ENCODE peak calls at places on chromosomes 16 and 17, in nine cellular contexts. F is cardiac muscle cell, B is lower leg skin, M is BJ, A is ovary, K is retinal pigment epithelial cell, X is testis, V is breast epithelium, W is brain microvascular endothelial cell. S is an unnamed sample.
A peak's percentile ranks its signal among the peaks of the same experiment; 100 is the strongest.

GRCh38 chr17:47286198-47286914 is 32.7 kb downstream of the ITGB3 start:
- DNase-seq in B (no peak), M (no peak), K (no peak), V (no peak), F (no peak), X (no peak), A (no peak), W (peak; percentile 42), S (no peak)

GRCh38 chr17:79002796-79003593 is 6.6 kb downstream of the CANT1 start:
- DNase-seq in A (peak; percentile 5), M (no peak), W (no peak), F (no peak), B (no peak), X (peak; percentile 12), V (no peak), K (no peak), S (no peak)

GRCh38 chr16:57884655-57885133 is 82.4 kb upstream of the KIFC3 start:
- DNase-seq in F (no peak), A (no peak), K (no peak), V (no peak), X (no peak), W (no peak), B (no peak), M (no peak), S (no peak)

GRCh38 chr17:79393358-79394038 is 217.4 kb downstream of the RBFOX3 start:
- DNase-seq in W (peak; percentile 61), K (no peak), V (peak; percentile 57), M (no peak), B (peak; percentile 65), X (peak; percentile 89), F (peak; percentile 91), A (peak; percentile 65), S (peak; percentile 6)

GRCh38 chr17:19278729-19279128 is 41.6 kb downstream of the EPN2 start:
- DNase-seq in X (no peak), M (no peak), W (no peak), V (no peak), K (no peak), B (no peak), F (no peak), A (no peak), S (no peak)

GRCh38 chr17:78517421-78517820 is 59.8 kb downstream of the DNAH17 start:
- DNase-seq in B (no peak), F (no peak), X (no peak), M (no peak), A (no peak), K (no peak), W (no peak), V (no peak), S (no peak)

GRCh38 chr16:50315346-50315997 is 49.1 kb downstream of the ADCY7 start:
- DNase-seq in K (no peak), M (no peak), F (no peak), B (no peak), W (no peak), X (no peak), A (peak; percentile 6), V (peak; percentile 14), S (no peak)

GRCh38 chr17:64255764-64256163 is 7.3 kb downstream of the TEX2 start:
- DNase-seq in W (no peak), V (no peak), M (no peak), B (no peak), F (no peak), A (no peak), K (no peak), X (no peak), S (no peak)

GRCh38 chr16:69890114-69890890 is 60.8 kb upstream of the CLEC18A start:
- DNase-seq in B (peak; percentile 76), M (peak; percentile 44), A (peak; percentile 19), X (peak; percentile 52), K (peak; percentile 73), W (no peak), V (peak; percentile 76), F (peak; percentile 65), S (no peak)

GRCh38 chr17:59094921-59095530 is 11.7 kb downstream of the TRIM37 start:
- DNase-seq in W (peak; percentile 24), A (no peak), M (no peak), X (no peak), V (no peak), B (no peak), F (no peak), K (no peak), S (no peak)

GRCh38 chr17:73632513-73632912 is 11.7 kb downstream of the SDK2 start:
- DNase-seq in A (no peak), F (no peak), X (no peak), M (no peak), W (no peak), B (no peak), K (no peak), V (no peak), S (no peak)

GRCh38 chr17:69414408-69415274 is at the start of gene MAP2K6:
- DNase-seq in W (peak; percentile 72), M (peak; percentile 19), A (peak; percentile 64), V (peak; percentile 60), B (peak; percentile 74), F (peak; percentile 84), K (no peak), X (peak; percentile 93), S (no peak)

GRCh38 chr17:46002311-46002972 is 3.4 kb downstream of the STH start:
- DNase-seq in K (no peak), M (no peak), V (peak; percentile 57), A (peak; percentile 51), X (peak; percentile 84), W (peak; percentile 59), B (peak; percentile 70), F (peak; percentile 77), S (peak; percentile 16)

GRCh38 chr16:69443809-69444611 is 19.6 kb downstream of the CYB5B start:
- DNase-seq in W (peak; percentile 18), B (peak; percentile 56), F (no peak), V (no peak), K (no peak), M (no peak), A (peak; percentile 32), X (peak; percentile 22), S (no peak)

GRCh38 chr17:39563476-39563875 is 44.2 kb downstream of the NEUROD2 start:
- DNase-seq in A (no peak), V (no peak), M (no peak), X (peak; percentile 17), W (no peak), B (no peak), K (no peak), F (no peak), S (no peak)

GRCh38 chr17:41490022-41490421 is 312 bp upstream of the KRT36 start:
- DNase-seq in K (no peak), M (no peak), W (no peak), F (no peak), X (no peak), V (no peak), B (no peak), A (no peak), S (no peak)

DNA sequence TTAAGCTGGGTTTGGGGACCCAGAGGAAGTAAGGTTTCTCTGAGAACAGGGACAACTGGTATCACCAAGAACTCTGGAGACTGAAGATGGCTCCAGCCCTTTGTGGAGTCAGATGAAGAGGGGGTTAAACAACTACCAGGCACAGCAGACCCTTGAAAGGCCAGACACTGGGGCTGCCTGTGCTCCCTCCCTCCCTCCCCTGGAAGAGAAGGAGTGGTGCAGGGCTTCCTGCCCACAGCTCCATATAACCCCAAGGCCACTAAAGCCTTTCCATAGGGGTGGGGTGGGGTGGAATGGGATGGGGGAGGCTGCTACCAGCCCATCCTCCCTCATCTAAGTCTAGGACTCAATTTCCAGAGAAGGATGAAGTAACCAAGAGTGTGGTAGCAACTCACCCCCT is 66.7 kb downstream of the CCDC182 start:
- DNase-seq in F (no peak), V (peak; percentile 1), X (no peak), A (no peak), K (no peak), W (no peak), M (no peak), B (no peak), S (no peak)
- H3K4me3 ChIP-seq in F (no peak overlapping the region), V (no peak overlapping the region), X (no peak overlapping the region), A (no peak overlapping the region), K (no peak overlapping the region), W (no peak overlapping the region), M (no peak overlapping the region), B (no peak overlapping the region), S (no peak overlapping the region)

DNA sequence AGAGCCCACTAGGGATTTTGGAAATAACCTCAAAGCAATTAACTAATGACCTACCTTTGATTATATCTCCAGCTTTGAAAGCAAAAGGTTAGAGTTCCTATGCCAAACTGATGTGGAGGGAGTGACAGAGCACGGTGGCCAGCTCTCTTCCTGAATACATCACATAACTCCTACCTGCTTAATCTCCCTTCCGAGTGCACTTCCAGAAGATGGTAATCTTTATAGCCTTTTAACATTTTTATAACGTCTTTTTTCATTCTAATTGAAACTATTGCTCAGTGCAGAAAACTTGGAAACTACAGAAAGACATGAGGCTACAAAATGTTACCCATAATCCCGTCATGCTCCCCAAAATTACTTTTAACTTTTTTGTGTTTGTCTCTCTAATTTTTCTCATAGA is 110.5 kb upstream of the COX10 start:
- DNase-seq in F (no peak), X (no peak), K (no peak), B (no peak), W (no peak), A (no peak), M (no peak), V (no peak), S (no peak)
- H3K4me3 ChIP-seq in F (no peak overlapping the region), X (no peak overlapping the region), K (no peak overlapping the region), B (no peak overlapping the region), W (no peak overlapping the region), A (no peak overlapping the region), M (no peak overlapping the region), V (no peak overlapping the region), S (no peak overlapping the region)

GRCh38 chr17:48617515-48618365 is 2.6 kb upstream of the HOXB8 start:
- DNase-seq in A (no peak), K (no peak), B (no peak), W (no peak), V (no peak), F (no peak), M (no peak), X (no peak), S (no peak)
- H3K4me3 ChIP-seq in A (no peak overlapping the region), K (no peak overlapping the region), B (no peak overlapping the region), W (no peak overlapping the region), V (no peak overlapping the region), F (no peak overlapping the region), M (no peak overlapping the region), X (no peak overlapping the region), S (no peak overlapping the region)

DNA sequence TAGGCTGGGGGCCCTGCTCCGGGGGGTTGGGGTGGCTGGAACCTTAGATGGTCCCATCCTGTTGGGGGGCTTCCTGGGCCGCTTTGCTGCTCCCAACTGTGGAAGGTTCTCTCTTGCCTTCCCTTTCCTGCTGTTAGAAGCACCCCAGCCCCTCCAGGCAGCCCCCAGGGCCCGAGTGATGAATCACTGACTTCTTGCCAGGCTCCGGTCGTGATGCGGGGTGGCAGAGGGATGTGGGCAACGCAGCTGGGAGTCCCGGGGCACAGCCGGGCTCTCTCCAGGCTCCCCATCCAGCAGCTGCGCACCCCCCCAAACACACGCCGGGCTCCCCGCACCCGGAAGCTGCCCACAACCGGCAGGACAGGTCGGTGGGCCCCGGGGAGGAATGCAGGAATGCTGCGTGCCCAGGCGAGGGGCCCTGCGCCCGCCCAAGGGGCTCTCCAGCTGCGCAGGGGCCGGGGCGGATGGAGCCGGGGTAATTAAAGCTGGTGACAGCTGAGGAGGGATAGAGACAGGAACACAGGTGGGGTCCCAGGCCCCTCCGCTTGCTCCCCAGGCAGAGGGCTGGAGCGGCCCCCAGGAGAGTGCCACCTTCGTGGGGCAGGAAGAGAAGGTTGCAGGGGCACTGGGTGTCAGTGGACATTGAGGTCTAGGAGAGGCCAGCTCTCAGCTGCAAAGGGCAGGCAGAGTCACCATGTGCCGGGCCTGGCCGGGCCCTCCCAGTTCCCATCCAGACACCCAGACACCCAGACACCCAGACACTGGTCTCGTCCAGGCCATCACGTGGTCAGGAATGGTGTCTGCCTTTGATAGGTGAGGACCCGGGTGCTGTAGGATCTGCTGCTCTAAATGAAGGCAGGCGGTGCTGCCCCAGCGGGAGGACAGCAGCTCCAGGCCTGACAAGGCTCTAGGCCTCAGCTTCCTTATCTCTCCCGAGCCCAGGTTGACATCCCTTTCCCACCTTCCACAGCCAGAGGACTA is 15.0 kb upstream of the SLC38A10 start:
- DNase-seq in W (no peak), A (no peak), F (no peak), V (no peak), X (no peak), B (no peak), M (no peak), K (no peak), S (no peak)
- H3K4me3 ChIP-seq in W (no peak overlapping the region), A (no peak overlapping the region), F (no peak overlapping the region), V (no peak overlapping the region), X (no peak overlapping the region), B (no peak overlapping the region), M (no peak overlapping the region), K (no peak overlapping the region), S (no peak overlapping the region)